ENCODE peak calls at places on chromosome 5, in four cellular contexts. A is astrocyte of the spinal cord; O is CD4-positive, alpha-beta memory T cell; P is iPS-NIHi11. U is an unnamed sample.

GRCh38 chr5:1946122-1946677 is 63.5 kb upstream of the IRX4 start:
- DNase-seq in A (no peak), O (no peak), P (no peak), U (no peak)

GRCh38 chr5:57184322-57184721 is 10.5 kb downstream of the GPBP1 start:
- DNase-seq in O (no peak), A (no peak), P (no peak), U (no peak)

GRCh38 chr5:172133359-172134029 is 54.5 kb downstream of the STK10 start:
- DNase-seq in A (peak), P (no peak), O (peak), U (no peak)

GRCh38 chr5:176592573-176592972 is 17.4 kb downstream of the GPRIN1 start:
- DNase-seq in O (no peak), P (no peak), A (no peak), U (no peak)

GRCh38 chr5:103098993-103099392 is 20.9 kb downstream of the GIN1 start:
- DNase-seq in P (peak), O (no peak), A (no peak), U (peak)

GRCh38 chr5:113115061-113115460 is 138.5 kb downstream of the DCP2 start:
- DNase-seq in A (no peak), O (no peak), P (no peak), U (no peak)

GRCh38 chr5:57779383-57780223 is 297.0 kb upstream of the ACTBL2 start:
- DNase-seq in O (peak), A (peak), P (peak), U (peak)

GRCh38 chr5:160534125-160534524 is 112.5 kb downstream of the PTTG1 start:
- DNase-seq in A (no peak), P (no peak), O (no peak), U (no peak)

GRCh38 chr5:127351418-127351817 is 60.8 kb downstream of the MEGF10 start:
- DNase-seq in P (no peak), A (peak), O (no peak), U (no peak)

GRCh38 chr5:94691270-94691669 is 72.8 kb downstream of the SLF1 start:
- DNase-seq in O (no peak), A (no peak), P (no peak), U (no peak)

GRCh38 chr5:22926574-22926973 is 73.4 kb upstream of the CDH12 start:
- DNase-seq in P (no peak), A (no peak), O (no peak), U (no peak)

GRCh38 chr5:91311697-91312501 is 71.2 kb downstream of the ARRDC3 start:
- DNase-seq in O (peak), A (peak), P (peak), U (peak)

GRCh38 chr5:132665681-132666080 is 7.7 kb downstream of the IL13 start:
- DNase-seq in A (no peak), O (no peak), P (no peak), U (no peak)

GRCh38 chr5:75466317-75466716 is 45.1 kb downstream of the CERT1 start:
- DNase-seq in P (no peak), A (no peak), O (no peak), U (no peak)

GRCh38 chr5:88740604-88741003 is 142.4 kb downstream of the MEF2C start:
- DNase-seq in P (no peak), A (no peak), O (no peak), U (no peak)

GRCh38 chr5:176985516-176985915 is 21.1 kb downstream of the UIMC1 start:
- DNase-seq in P (no peak), O (peak), A (no peak), U (no peak)

GRCh38 chr5:5165541-5166002 is 25.4 kb downstream of the ADAMTS16 start:
- DNase-seq in O (no peak), P (no peak), A (peak), U (no peak)

GRCh38 chr5:124995451-124995850 is 249.0 kb upstream of the ZNF608 start:
- DNase-seq in P (no peak), O (no peak), A (peak), U (peak)

GRCh38 chr5:65128226-65128625 is 353.5 kb downstream of the ADAMTS6 start:
- DNase-seq in A (peak), P (peak), O (no peak), U (no peak)

GRCh38 chr5:139134906-139135305 is 63.3 kb downstream of the SIL1 start:
- DNase-seq in P (no peak), O (no peak), A (no peak), U (no peak)

GRCh38 chr5:159713254-159713653 is 203.0 kb upstream of the ADRA1B start:
- DNase-seq in A (no peak), O (no peak), P (no peak), U (no peak)

GRCh38 chr5:143946821-143947220 is 134.9 kb downstream of the HMHB1 start:
- DNase-seq in A (no peak), P (no peak), O (no peak), U (no peak)

GRCh38 chr5:1652873-1653707 is 129.3 kb upstream of the LPCAT1 start:
- DNase-seq in P (no peak), A (no peak), O (no peak), U (no peak)

GRCh38 chr5:109880907-109881685 is 191.4 kb downstream of the MAN2A1 start:
- DNase-seq in P (no peak), O (no peak), A (peak), U (no peak)

GRCh38 chr5:146331257-146331822 is 7.3 kb upstream of the POU4F3 start:
- DNase-seq in O (no peak), P (peak), A (no peak), U (no peak)

GRCh38 chr5:156367602-156368001 is 40.6 kb downstream of the SGCD start:
- DNase-seq in O (no peak), A (peak), P (no peak), U (no peak)

GRCh38 chr5:160438316-160439204 is 16.9 kb downstream of the PTTG1 start:
- DNase-seq in O (peak), A (peak), P (peak), U (peak)

GRCh38 chr5:177537389-177538361 is 16.7 kb downstream of the FAM193B start:
- DNase-seq in A (peak), O (no peak), P (no peak), U (no peak)

GRCh38 chr5:93281980-93282772 is 298.8 kb downstream of the NR2F1-AS1 start:
- DNase-seq in O (no peak), P (no peak), A (no peak), U (no peak)

GRCh38 chr5:107285772-107286171 is 385.0 kb downstream of the EFNA5 start:
- DNase-seq in P (no peak), O (no peak), A (peak), U (no peak)

GRCh38 chr5:172533058-172533398 is 78.7 kb upstream of the SH3PXD2B start:
- DNase-seq in A (no peak), O (no peak), P (no peak), U (no peak)

GRCh38 chr5:6423327-6424109 is 25.1 kb upstream of the UBE2QL1 start:
- DNase-seq in O (no peak), P (no peak), A (no peak), U (no peak)